ENCODE peak calls at places on chromosomes 3 and 15, in nine cellular contexts. U, P, E, B, R, X, K, V and J are unnamed samples.

GRCh38 chr3:147328711-147329110 is 77.6 kb downstream of the ZIC4 start:
- DNase-seq in U (no peak), P (no peak), E (no peak), B (no peak), R (no peak), X (no peak), K (no peak), V (no peak), J (no peak)

GRCh38 chr15:48440084-48440483 is 108.9 kb downstream of the DUT start:
- DNase-seq in U (no peak), P (no peak), E (no peak), B (no peak), R (peak; percentile 62), X (peak; percentile 57), K (no peak), V (peak; percentile 4), J (peak; percentile 83)

GRCh38 chr3:46979958-46980497 is 562 bp downstream of the NBEAL2 start:
- DNase-seq in U (no peak), P (no peak), E (no peak), B (no peak), R (no peak), X (peak; percentile 31), K (no peak), V (peak; percentile 28), J (no peak)

GRCh38 chr3:184381261-184382224 is 1.7 kb downstream of the CHRD start:
- DNase-seq in U (no peak), P (no peak), E (no peak), B (no peak), R (no peak), X (no peak), K (no peak), V (peak; percentile 47), J (no peak)

GRCh38 chr3:47288966-47289910 is 6.5 kb downstream of the KLHL18 start:
- DNase-seq in U (no peak), P (no peak), E (no peak), B (no peak), R (peak; percentile 31), X (no peak), K (no peak), V (no peak), J (no peak)

GRCh38 chr15:73914145-73914544 is 12.1 kb upstream of the LOXL1 start:
- DNase-seq in U (no peak), P (peak; percentile 48), E (no peak), B (peak; percentile 22), R (no peak), X (no peak), K (no peak), V (no peak), J (no peak)

GRCh38 chr15:101145362-101145761 is 106.5 kb downstream of the CHSY1 start:
- DNase-seq in U (no peak), P (no peak), E (no peak), B (no peak), R (no peak), X (no peak), K (no peak), V (no peak), J (no peak)

GRCh38 chr3:143464850-143465249 is 345.3 kb downstream of the CHST2 start:
- DNase-seq in U (no peak), P (no peak), E (no peak), B (no peak), R (no peak), X (peak; percentile 9), K (no peak), V (no peak), J (no peak)

GRCh38 chr3:73577704-73578103 is 47.0 kb downstream of the PDZRN3 start:
- DNase-seq in U (no peak), P (no peak), E (no peak), B (no peak), R (no peak), X (no peak), K (no peak), V (no peak), J (no peak)

GRCh38 chr15:65066635-65067333 is 1.0 kb downstream of the RASL12 start:
- DNase-seq in U (no peak), P (no peak), E (no peak), B (no peak), R (no peak), X (no peak), K (no peak), V (peak; percentile 41), J (no peak)